ENCODE peak calls at places on chromosomes 16 and 17, in six cellular contexts. One of them, this sample, is unnamed.

GRCh38 chr16:84356591-84357116 is 11.7 kb upstream of the ATP2C2 start:
- DNase-seq in Calu3: peak
- DNase-seq in uterus: no peak
- DNase-seq in CD8-positive, alpha-beta T cell: no peak
- DNase-seq in M059J: peak
- DNase-seq in fibroblast of the conjunctiva: no peak
- DNase-seq in this sample: no peak

GRCh38 chr17:44677136-44677535 is 12.4 kb downstream of the CCDC43 start:
- DNase-seq in Calu3: no peak
- DNase-seq in uterus: no peak
- DNase-seq in CD8-positive, alpha-beta T cell: no peak
- DNase-seq in M059J: peak
- DNase-seq in fibroblast of the conjunctiva: no peak
- DNase-seq in this sample: no peak

GRCh38 chr16:20242568-20243240 is 84.6 kb downstream of the GP2 start:
- DNase-seq in Calu3: no peak
- DNase-seq in uterus: no peak
- DNase-seq in CD8-positive, alpha-beta T cell: no peak
- DNase-seq in M059J: no peak
- DNase-seq in fibroblast of the conjunctiva: no peak
- DNase-seq in this sample: no peak

GRCh38 chr17:4666296-4666695 is 24.8 kb upstream of the ALOX15 start:
- DNase-seq in Calu3: no peak
- DNase-seq in uterus: no peak
- DNase-seq in CD8-positive, alpha-beta T cell: no peak
- DNase-seq in M059J: no peak
- DNase-seq in fibroblast of the conjunctiva: no peak
- DNase-seq in this sample: no peak

GRCh38 chr16:55324491-55325447 is 766 bp downstream of the IRX6 start:
- DNase-seq in Calu3: no peak
- DNase-seq in uterus: no peak
- DNase-seq in CD8-positive, alpha-beta T cell: no peak
- DNase-seq in M059J: no peak
- DNase-seq in fibroblast of the conjunctiva: no peak
- DNase-seq in this sample: no peak

GRCh38 chr17:77453613-77454559 is 313.1 kb downstream of the SEC14L1 start:
- DNase-seq in Calu3: peak
- DNase-seq in uterus: no peak
- DNase-seq in CD8-positive, alpha-beta T cell: no peak
- DNase-seq in M059J: no peak
- DNase-seq in fibroblast of the conjunctiva: no peak
- DNase-seq in this sample: no peak

GRCh38 chr16:11651796-11652195 is 16.5 kb upstream of the SNN start:
- DNase-seq in Calu3: peak
- DNase-seq in uterus: no peak
- DNase-seq in CD8-positive, alpha-beta T cell: no peak
- DNase-seq in M059J: no peak
- DNase-seq in fibroblast of the conjunctiva: no peak
- DNase-seq in this sample: no peak

GRCh38 chr16:12295395-12295794 is 318.9 kb downstream of the SNX29 start:
- DNase-seq in Calu3: no peak
- DNase-seq in uterus: no peak
- DNase-seq in CD8-positive, alpha-beta T cell: no peak
- DNase-seq in M059J: no peak
- DNase-seq in fibroblast of the conjunctiva: no peak
- DNase-seq in this sample: no peak

GRCh38 chr16:5323742-5324141 is 226.1 kb upstream of the EEF2KMT start:
- DNase-seq in Calu3: no peak
- DNase-seq in uterus: no peak
- DNase-seq in CD8-positive, alpha-beta T cell: no peak
- DNase-seq in M059J: no peak
- DNase-seq in fibroblast of the conjunctiva: no peak
- DNase-seq in this sample: no peak